ENCODE peak calls at places on chromosomes 4 and X, in six cellular contexts. I is activated effector memory CD4-positive, alpha-beta T cell treated with anti-CD3 and anti-CD28 coated beads, Interleukin-2, amount 50 U/mL, for 16 hours; H is fibroblast of the aortic adventitia; U is memory B cell; W is small intestine; Y is lung microvascular endothelial cell. Z is an unnamed sample.

GRCh38 chr4:56077676-56078075 is 128.9 kb downstream of the CEP135 start:
- DNase-seq in U (no peak), H (peak), Y (no peak), W (no peak), I (no peak), Z (no peak)

GRCh38 chr4:147525494-147526271 is 44.8 kb downstream of the EDNRA start:
- DNase-seq in U (no peak), H (no peak), I (no peak), W (no peak), Y (no peak), Z (no peak)

GRCh38 chrX:106933538-106933961 is 13.3 kb downstream of the CLDN2 start:
- DNase-seq in W (peak), I (no peak), H (peak), Y (no peak), U (no peak), Z (no peak)

GRCh38 chr4:65670331-65671031 is at the start of gene EPHA5:
- DNase-seq in I (no peak), U (no peak), W (peak), Y (peak), H (peak), Z (peak)

GRCh38 chr4:172686021-172686420 is 482.6 kb upstream of the GALNT7 start:
- DNase-seq in U (no peak), Y (no peak), W (no peak), I (no peak), H (no peak), Z (no peak)

GRCh38 chrX:82813671-82814078 is 694.4 kb upstream of the POU3F4 start:
- DNase-seq in Y (no peak), W (no peak), U (no peak), H (peak), I (no peak), Z (no peak)

GRCh38 chr4:158938462-158939044 is 164.3 kb upstream of the RAPGEF2 start:
- DNase-seq in Y (no peak), W (no peak), I (no peak), H (no peak), U (no peak), Z (no peak)

GRCh38 chr4:26741491-26741871 is 119.2 kb upstream of the STIM2 start:
- DNase-seq in U (no peak), H (peak), Y (peak), I (no peak), W (no peak), Z (no peak)

GRCh38 chrX:2596856-2597255 is 94.2 kb upstream of the CD99 start:
- DNase-seq in Y (no peak), U (no peak), W (no peak), I (no peak), H (no peak), Z (no peak)

GRCh38 chr4:186161138-186161537 is 30.2 kb upstream of the CYP4V2 start:
- DNase-seq in H (no peak), I (no peak), U (no peak), Y (no peak), W (peak), Z (no peak)

GRCh38 chr4:148445071-148445902 is 3.1 kb upstream of the NR3C2 start:
- DNase-seq in H (no peak), Y (peak), U (peak), W (peak), I (peak), Z (no peak)

GRCh38 chr4:126916626-126917140 is 716.1 kb upstream of the INTU start:
- DNase-seq in H (peak), W (no peak), Y (no peak), I (no peak), U (no peak), Z (no peak)

GRCh38 chr4:77156912-77157858 is at the start of gene CCNG2:
- DNase-seq in I (peak), U (peak), H (peak), W (peak), Y (peak), Z (peak)

GRCh38 chr4:125200556-125200955 is 114.2 kb upstream of the FAT4 start:
- DNase-seq in W (no peak), U (no peak), H (no peak), I (no peak), Y (no peak), Z (no peak)

GRCh38 chr4:38189445-38189844 is 229.2 kb downstream of the PTTG2 start:
- DNase-seq in Y (no peak), U (no peak), H (peak), W (no peak), I (no peak), Z (no peak)

GRCh38 chr4:110926841-110927400 is 304.0 kb upstream of the PITX2 start:
- DNase-seq in U (no peak), H (no peak), Y (no peak), W (peak), I (no peak), Z (no peak)

GRCh38 chr4:67522851-67523671 is 22.2 kb downstream of the CENPC start:
- DNase-seq in H (peak), U (no peak), W (peak), Y (peak), I (no peak), Z (no peak)

GRCh38 chrX:22664826-22665225 is 334.9 kb upstream of the DDX53 start:
- DNase-seq in Y (no peak), I (no peak), W (no peak), U (no peak), H (no peak), Z (no peak)

GRCh38 chr4:156536661-156537060 is 434.9 kb downstream of the PDGFC start:
- DNase-seq in I (no peak), Y (no peak), H (peak), W (no peak), U (no peak), Z (no peak)

GRCh38 chr4:127631420-127631819 is 1.3 kb upstream of the INTU start:
- DNase-seq in H (no peak), Y (peak), U (no peak), W (peak), I (no peak), Z (no peak)

GRCh38 chr4:165668694-165669093 is 204.3 kb upstream of the TLL1 start:
- DNase-seq in H (peak), U (no peak), W (no peak), Y (peak), I (no peak), Z (no peak)

GRCh38 chrX:120446503-120446902 is 22.6 kb downstream of the LAMP2 start:
- DNase-seq in I (no peak), W (no peak), Y (no peak), U (no peak), H (peak), Z (no peak)

GRCh38 chr4:76758290-76758882 is 139.6 kb downstream of the SOWAHB start:
- DNase-seq in H (peak), U (no peak), W (peak), Y (peak), I (no peak), Z (peak)

GRCh38 chrX:39828971-39829370 is 268.8 kb downstream of the BCOR start:
- DNase-seq in I (no peak), Y (no peak), U (no peak), W (no peak), H (no peak), Z (no peak)

GRCh38 chr4:151730003-151730559 is 30.7 kb downstream of the GATB start:
- DNase-seq in U (no peak), Y (no peak), H (no peak), W (peak), I (no peak), Z (no peak)

GRCh38 chr4:69470561-69470960 is 25.1 kb downstream of the UGT2B4 start:
- DNase-seq in I (no peak), U (no peak), W (no peak), H (no peak), Y (no peak), Z (no peak)

GRCh38 chr4:88989990-88990389 is 67.0 kb downstream of the FAM13A start:
- DNase-seq in I (no peak), U (no peak), W (no peak), Y (no peak), H (no peak), Z (no peak)

Z was measured in C1 segment of cervical spinal cord.